ENCODE peak calls at places on chromosomes 3 and 15, in seven cellular contexts. Y is T1000; A is body of pancreas; W is activated T-cell treated with anti-CD3 and anti-CD28 coated beads, Interleukin-2, amount 50 U/mL, for 24 hours; C is iPS-NIHi11; M is neural crest cell; N is nucleus accumbens. O is an unnamed sample.

GRCh38 chr15:98924311-98925049 is 83.1 kb downstream of the PGPEP1L start:
- DNase-seq in Y (no peak), A (no peak), W (no peak), C (no peak), M (no peak), N (no peak), O (no peak)

GRCh38 chr15:36161781-36162212 is 417.6 kb upstream of the CDIN1 start:
- DNase-seq in Y (no peak), A (no peak), W (no peak), C (peak; percentile 20), M (no peak), N (no peak), O (no peak)

GRCh38 chr15:34365836-34366235 is 1.2 kb downstream of the LPCAT4 start:
- DNase-seq in Y (no peak), A (no peak), W (no peak), C (no peak), M (no peak), N (peak; percentile 40), O (no peak)

GRCh38 chr3:128310286-128311058 is 156.2 kb downstream of the DNAJB8 start:
- DNase-seq in Y (no peak), A (no peak), W (no peak), C (no peak), M (no peak), N (no peak), O (no peak)

GRCh38 chr3:114442251-114442650 is 148.4 kb downstream of the TIGIT start:
- DNase-seq in Y (peak; percentile 2), A (no peak), W (no peak), C (no peak), M (no peak), N (peak; percentile 12), O (no peak)

GRCh38 chr15:59199775-59200465 is 6.7 kb upstream of the LDHAL6B start:
- DNase-seq in Y (peak; percentile 51), A (no peak), W (no peak), C (no peak), M (no peak), N (no peak), O (no peak)

GRCh38 chr3:190562866-190563525 is 49.1 kb downstream of the IL1RAP start:
- DNase-seq in Y (no peak), A (no peak), W (no peak), C (no peak), M (no peak), N (no peak), O (no peak)

GRCh38 chr3:161987933-161988332 is 491.3 kb downstream of the OTOL1 start:
- DNase-seq in Y (no peak), A (no peak), W (no peak), C (no peak), M (no peak), N (no peak), O (no peak)

GRCh38 chr15:42772901-42773300 is 36.0 kb upstream of the CDAN1 start:
- DNase-seq in Y (no peak), A (no peak), W (no peak), C (no peak), M (no peak), N (no peak), O (no peak)

GRCh38 chr3:127068111-127068810 is 85.3 kb downstream of the PLXNA1 start:
- DNase-seq in Y (no peak), A (peak; percentile 8), W (no peak), C (no peak), M (no peak), N (no peak), O (no peak)

GRCh38 chr3:37531071-37531720 is 330.5 kb upstream of the CTDSPL start:
- DNase-seq in Y (no peak), A (no peak), W (no peak), C (no peak), M (no peak), N (no peak), O (no peak)

GRCh38 chr3:32453346-32453745 is 49.3 kb downstream of the CMTM6 start:
- DNase-seq in Y (no peak), A (no peak), W (no peak), C (no peak), M (no peak), N (no peak), O (no peak)

GRCh38 chr15:65258863-65259262 is 27.8 kb downstream of the PARP16 start:
- DNase-seq in Y (no peak), A (no peak), W (no peak), C (no peak), M (no peak), N (no peak), O (no peak)

GRCh38 chr15:100383302-100384107 is 41.7 kb upstream of the ADAMTS17 start:
- DNase-seq in Y (no peak), A (peak; percentile 65), W (no peak), C (peak; percentile 43), M (no peak), N (no peak), O (no peak)

GRCh38 chr3:126959921-126960603 is 22.9 kb upstream of the PLXNA1 start:
- DNase-seq in Y (peak; percentile 60), A (no peak), W (no peak), C (peak; percentile 63), M (no peak), N (no peak), O (no peak)

GRCh38 chr15:71683401-71684274 is 126.7 kb upstream of the NR2E3 start:
- DNase-seq in Y (no peak), A (no peak), W (no peak), C (no peak), M (no peak), N (no peak), O (no peak)

GRCh38 chr15:66619152-66619903 is 53.5 kb upstream of the LCTL start:
- DNase-seq in Y (peak; percentile 53), A (peak; percentile 84), W (peak; percentile 58), C (peak; percentile 87), M (peak; percentile 78), N (no peak), O (no peak)